ENCODE peak calls at places on chromosomes 13 and 19, in five cellular contexts. I is IMR-90, Y is astrocyte of the cerebellum, N is lower lobe of right lung, G is choroid plexus epithelial cell. U is an unnamed sample.

GRCh38 chr19:45999653-46000121 is 4.4 kb downstream of the CCDC61 start:
- DNase-seq in G (peak), N (no peak), Y (no peak), I (peak), U (no peak)

GRCh38 chr19:53192771-53193533 is at the start of gene ZNF665:
- DNase-seq in N (peak), G (peak), I (peak), Y (no peak), U (no peak)

GRCh38 chr13:107450931-107451330 is 764.4 kb downstream of the LIG4 start:
- DNase-seq in G (peak), N (no peak), Y (peak), I (peak), U (no peak)

GRCh38 chr13:101706651-101707050 is 254.2 kb downstream of the ITGBL1 start:
- DNase-seq in I (peak), G (peak), N (no peak), Y (peak), U (peak)

GRCh38 chr13:112664501-112665203 is 25.2 kb upstream of the ATP11A start:
- DNase-seq in G (peak), Y (no peak), N (peak), I (peak), U (no peak)

GRCh38 chr19:6014551-6015135 is 36.7 kb upstream of the RANBP3 start:
- DNase-seq in Y (no peak), N (peak), I (no peak), G (no peak), U (no peak)

GRCh38 chr13:98582947-98583346 is 6.0 kb upstream of the STK24 start:
- DNase-seq in I (no peak), N (no peak), G (no peak), Y (no peak), U (no peak)

GRCh38 chr13:51420681-51421476 is 32.0 kb downstream of the INTS6 start:
- DNase-seq in Y (no peak), I (no peak), G (no peak), N (no peak), U (no peak)

GRCh38 chr13:36818483-36819063 is 449 bp upstream of the RFXAP start:
- DNase-seq in N (no peak), Y (no peak), I (no peak), G (no peak), U (no peak)

GRCh38 chr13:76894401-76895110 is 8.4 kb upstream of the KCTD12 start:
- DNase-seq in Y (no peak), N (no peak), G (no peak), I (no peak), U (no peak)

GRCh38 chr13:109785892-109786450 is 412 bp downstream of the IRS2 start:
- DNase-seq in I (no peak), N (peak), Y (no peak), G (no peak), U (no peak)
- H3K4me3 ChIP-seq in I (peak), N (peak), Y (peak), G (peak), U (peak)

GRCh38 chr19:16444273-16444597 is 27.5 kb downstream of the EPS15L1 start:
- DNase-seq in Y (no peak), I (no peak), G (no peak), N (no peak), U (no peak)
- TF ChIP-seq CTCF in Y (no peak), I (no peak), G (no peak), N (no peak), U (no peak)

GRCh38 chr19:50695251-50696064 is 24.1 kb downstream of the SHANK1 start:
- DNase-seq in Y (no peak), I (no peak), N (no peak), G (no peak), U (no peak)
- H3K4me3 ChIP-seq in Y (no peak), I (no peak), N (no peak), G (no peak), U (no peak)

GRCh38 chr19:18083929-18084684 is 2.6 kb downstream of the IL12RB1 start:
- DNase-seq in G (no peak), Y (no peak), N (no peak), I (no peak), U (no peak)
- TF ChIP-seq CTCF in G (no peak), Y (no peak), N (no peak), I (no peak), U (no peak)

DNA sequence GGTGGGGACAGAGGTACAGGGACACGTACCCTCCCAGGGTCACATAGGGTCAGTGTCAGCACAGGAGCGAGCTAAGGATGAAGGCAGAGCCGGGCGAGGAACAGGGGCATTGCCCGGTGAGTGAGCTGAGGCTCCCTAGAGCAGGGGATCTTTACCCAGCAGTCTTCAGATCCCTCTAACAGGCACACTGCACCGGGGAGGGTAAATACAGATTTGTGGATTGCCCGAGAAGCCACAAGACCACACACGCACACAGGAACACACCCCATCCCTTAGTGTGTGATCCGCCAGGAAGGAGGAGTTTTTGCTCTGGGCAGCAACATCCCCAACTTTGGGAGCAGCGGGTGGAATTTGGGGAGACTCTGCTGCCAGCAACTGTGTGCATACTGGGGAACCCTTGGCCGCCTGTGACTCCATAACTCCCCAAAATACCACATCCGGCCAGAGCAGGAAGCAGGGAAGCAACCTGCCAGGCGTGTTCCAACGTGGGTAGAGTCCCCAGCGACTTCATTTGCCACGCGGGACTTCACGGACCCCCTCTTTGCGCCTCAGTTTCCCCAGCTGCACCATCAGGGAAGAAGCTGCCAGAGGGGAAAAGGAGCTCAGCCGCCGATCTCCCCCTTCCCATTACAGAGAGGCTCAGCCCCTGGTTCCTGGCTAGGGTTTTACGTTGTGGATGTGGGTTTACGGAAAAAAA is 5.9 kb upstream of the TLE2 start:
- DNase-seq in N (peak), I (peak), Y (peak), G (peak), U (peak)
- H3K4me3 ChIP-seq in N (peak), I (peak), Y (peak), G (peak), U (peak)

DNA sequence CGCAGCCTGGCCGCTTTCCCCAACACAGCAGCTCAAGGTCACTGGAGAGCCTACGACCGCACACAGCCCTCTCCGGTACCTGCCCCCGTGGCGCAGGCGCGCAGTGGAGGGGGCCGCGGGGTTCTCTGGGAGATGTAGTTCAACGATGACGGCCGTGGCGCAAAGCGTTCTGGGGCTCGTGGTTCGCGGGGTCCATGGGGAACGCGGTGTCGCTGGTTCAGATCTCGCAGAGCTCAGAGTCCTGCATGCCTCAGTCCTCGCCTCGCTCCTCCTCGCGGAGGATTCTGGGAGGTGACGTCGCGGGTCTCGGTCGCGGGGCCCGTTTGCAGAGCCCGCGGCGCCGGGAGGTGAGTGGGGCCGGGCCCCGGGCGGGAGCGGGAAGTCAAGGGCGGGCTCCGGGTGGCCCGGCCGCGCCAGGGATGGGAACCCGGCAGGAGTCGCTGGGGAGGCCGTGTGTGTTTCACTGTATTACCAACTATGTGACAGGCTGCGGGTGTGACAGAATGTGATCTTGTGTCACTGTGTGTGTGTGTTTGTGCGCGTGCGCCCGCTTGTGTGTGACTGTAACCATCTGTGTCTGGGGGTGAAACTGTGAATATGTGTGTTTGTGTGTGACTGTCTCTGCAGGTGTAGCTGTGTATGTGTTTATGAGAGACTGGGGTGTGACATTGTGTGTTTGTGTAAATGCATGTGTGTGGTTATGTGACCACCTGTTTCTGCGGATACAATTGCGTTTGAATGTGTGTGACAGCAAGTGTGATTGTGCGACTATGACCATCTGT is at the start of gene ZNF527:
- DNase-seq in G (peak), N (peak), Y (peak), I (peak), U (peak)
- TF ChIP-seq CTCF in G (no peak), N (no peak), Y (no peak), I (no peak), U (no peak)